ENCODE peak calls at places on chromosomes 7 and 10, in six cellular contexts. One of them, this sample, is unnamed.

GRCh38 chr7:101162551-101163280 is 2.7 kb downstream of the VGF start:
- DNase-seq in heart left ventricle: peak
- DNase-seq in IMR-90: peak
- DNase-seq in transverse colon: peak
- DNase-seq in tibial nerve: no peak
- DNase-seq in A549: no peak
- DNase-seq in this sample: peak

GRCh38 chr10:45404087-45404769 is 30.2 kb downstream of the ALOX5 start:
- DNase-seq in A549: no peak
- DNase-seq in tibial nerve: no peak
- DNase-seq in IMR-90: no peak
- DNase-seq in heart left ventricle: no peak
- DNase-seq in transverse colon: no peak
- DNase-seq in this sample: no peak

GRCh38 chr7:69232445-69233376 is 365.6 kb upstream of the AUTS2 start:
- DNase-seq in A549: no peak
- DNase-seq in heart left ventricle: no peak
- DNase-seq in IMR-90: no peak
- DNase-seq in transverse colon: no peak
- DNase-seq in tibial nerve: no peak
- DNase-seq in this sample: no peak

GRCh38 chr7:51774178-51774577 is 457.6 kb upstream of the COBL start:
- DNase-seq in A549: no peak
- DNase-seq in heart left ventricle: no peak
- DNase-seq in tibial nerve: no peak
- DNase-seq in IMR-90: no peak
- DNase-seq in transverse colon: no peak
- DNase-seq in this sample: no peak

GRCh38 chr7:100867040-100867795 is at the start of gene TRIP6:
- DNase-seq in heart left ventricle: peak
- DNase-seq in A549: peak
- DNase-seq in transverse colon: peak
- DNase-seq in tibial nerve: peak
- DNase-seq in IMR-90: peak
- DNase-seq in this sample: peak

GRCh38 chr10:77909755-77910375 is 16.7 kb downstream of the DLG5 start:
- DNase-seq in tibial nerve: no peak
- DNase-seq in A549: peak
- DNase-seq in IMR-90: peak
- DNase-seq in heart left ventricle: no peak
- DNase-seq in transverse colon: peak
- DNase-seq in this sample: no peak

GRCh38 chr10:112967200-112967599 is 17.2 kb downstream of the TCF7L2 start:
- DNase-seq in A549: no peak
- DNase-seq in transverse colon: no peak
- DNase-seq in tibial nerve: no peak
- DNase-seq in IMR-90: peak
- DNase-seq in heart left ventricle: no peak
- DNase-seq in this sample: no peak

GRCh38 chr7:44769381-44770209 is 20.9 kb downstream of the ZMIZ2 start:
- DNase-seq in heart left ventricle: no peak
- DNase-seq in transverse colon: peak
- DNase-seq in tibial nerve: no peak
- DNase-seq in IMR-90: peak
- DNase-seq in A549: no peak
- DNase-seq in this sample: no peak

GRCh38 chr10:3874988-3875841 is 90.2 kb upstream of the KLF6 start:
- DNase-seq in tibial nerve: no peak
- DNase-seq in heart left ventricle: no peak
- DNase-seq in transverse colon: peak
- DNase-seq in A549: no peak
- DNase-seq in IMR-90: no peak
- DNase-seq in this sample: no peak

GRCh38 chr10:11863353-11864105 is 40.4 kb downstream of the PROSER2 start:
- DNase-seq in transverse colon: no peak
- DNase-seq in heart left ventricle: no peak
- DNase-seq in A549: no peak
- DNase-seq in tibial nerve: no peak
- DNase-seq in IMR-90: no peak
- DNase-seq in this sample: no peak

GRCh38 chr7:45446195-45446944 is 127.8 kb upstream of the ADCY1 start:
- DNase-seq in heart left ventricle: no peak
- DNase-seq in A549: no peak
- DNase-seq in tibial nerve: no peak
- DNase-seq in transverse colon: no peak
- DNase-seq in IMR-90: no peak
- DNase-seq in this sample: no peak

GRCh38 chr10:50619882-50620281 is 3.9 kb downstream of the SGMS1 start:
- DNase-seq in transverse colon: no peak
- DNase-seq in tibial nerve: no peak
- DNase-seq in heart left ventricle: no peak
- DNase-seq in A549: no peak
- DNase-seq in IMR-90: no peak
- DNase-seq in this sample: no peak

GRCh38 chr7:31100445-31100844 is 48.3 kb downstream of the ADCYAP1R1 start:
- DNase-seq in A549: no peak
- DNase-seq in heart left ventricle: no peak
- DNase-seq in transverse colon: no peak
- DNase-seq in tibial nerve: no peak
- DNase-seq in IMR-90: peak
- DNase-seq in this sample: no peak

GRCh38 chr7:66301737-66302136 is 96.6 kb downstream of the TPST1 start:
- DNase-seq in transverse colon: no peak
- DNase-seq in tibial nerve: no peak
- DNase-seq in A549: no peak
- DNase-seq in heart left ventricle: no peak
- DNase-seq in IMR-90: no peak
- DNase-seq in this sample: no peak

GRCh38 chr7:150372271-150373048 is 3.8 kb downstream of the REPIN1 start:
- DNase-seq in heart left ventricle: no peak
- DNase-seq in IMR-90: no peak
- DNase-seq in transverse colon: peak
- DNase-seq in tibial nerve: no peak
- DNase-seq in A549: no peak
- DNase-seq in this sample: no peak

GRCh38 chr10:132592790-132593788 is 55.5 kb downstream of the INPP5A start:
- DNase-seq in tibial nerve: no peak
- DNase-seq in transverse colon: peak
- DNase-seq in IMR-90: no peak
- DNase-seq in heart left ventricle: no peak
- DNase-seq in A549: no peak
- DNase-seq in this sample: no peak

GRCh38 chr10:86943316-86944030 is 13.9 kb downstream of the MMRN2 start:
- DNase-seq in A549: no peak
- DNase-seq in heart left ventricle: no peak
- DNase-seq in tibial nerve: no peak
- DNase-seq in transverse colon: no peak
- DNase-seq in IMR-90: no peak
- DNase-seq in this sample: no peak

GRCh38 chr10:126583507-126584200 is 86.8 kb downstream of the C10orf90 start:
- DNase-seq in A549: no peak
- DNase-seq in transverse colon: no peak
- DNase-seq in IMR-90: no peak
- DNase-seq in tibial nerve: no peak
- DNase-seq in heart left ventricle: no peak
- DNase-seq in this sample: no peak

GRCh38 chr7:10940748-10941358 is 32.8 kb upstream of the PHF14 start:
- DNase-seq in heart left ventricle: no peak
- DNase-seq in transverse colon: peak
- DNase-seq in A549: peak
- DNase-seq in IMR-90: no peak
- DNase-seq in tibial nerve: no peak
- DNase-seq in this sample: no peak

GRCh38 chr10:79400567-79401004 is 44.8 kb downstream of the ZCCHC24 start:
- DNase-seq in heart left ventricle: no peak
- DNase-seq in transverse colon: peak
- DNase-seq in A549: peak
- DNase-seq in IMR-90: no peak
- DNase-seq in tibial nerve: no peak
- DNase-seq in this sample: peak

GRCh38 chr10:132904169-132904813 is 38.1 kb downstream of the CFAP46 start:
- DNase-seq in transverse colon: no peak
- DNase-seq in tibial nerve: no peak
- DNase-seq in heart left ventricle: peak
- DNase-seq in A549: peak
- DNase-seq in IMR-90: peak
- DNase-seq in this sample: peak

GRCh38 chr10:17787087-17787942 is 21.8 kb upstream of the MRC1 start:
- DNase-seq in transverse colon: no peak
- DNase-seq in heart left ventricle: no peak
- DNase-seq in tibial nerve: no peak
- DNase-seq in IMR-90: peak
- DNase-seq in A549: no peak
- DNase-seq in this sample: no peak

GRCh38 chr10:36178616-36179015 is 536.5 kb upstream of the FZD8 start:
- DNase-seq in tibial nerve: no peak
- DNase-seq in IMR-90: no peak
- DNase-seq in transverse colon: no peak
- DNase-seq in heart left ventricle: no peak
- DNase-seq in A549: no peak
- DNase-seq in this sample: no peak

GRCh38 chr10:119138341-119139306 is 26.9 kb downstream of the SFXN4 start:
- DNase-seq in IMR-90: no peak
- DNase-seq in A549: no peak
- DNase-seq in tibial nerve: no peak
- DNase-seq in transverse colon: no peak
- DNase-seq in heart left ventricle: no peak
- DNase-seq in this sample: no peak

GRCh38 chr10:119296703-119297102 is 89.3 kb downstream of the GRK5 start:
- DNase-seq in tibial nerve: no peak
- DNase-seq in IMR-90: peak
- DNase-seq in A549: no peak
- DNase-seq in transverse colon: no peak
- DNase-seq in heart left ventricle: peak
- DNase-seq in this sample: no peak

GRCh38 chr10:91190876-91191580 is 29.4 kb upstream of the PCGF5 start:
- DNase-seq in A549: no peak
- DNase-seq in tibial nerve: no peak
- DNase-seq in heart left ventricle: no peak
- DNase-seq in IMR-90: peak
- DNase-seq in transverse colon: no peak
- DNase-seq in this sample: no peak

GRCh38 chr10:51023611-51024010 is 50.7 kb upstream of the PRKG1 start:
- DNase-seq in IMR-90: peak
- DNase-seq in heart left ventricle: no peak
- DNase-seq in A549: no peak
- DNase-seq in tibial nerve: no peak
- DNase-seq in transverse colon: no peak
- DNase-seq in this sample: no peak

GRCh38 chr7:133109816-133110215 is 27.9 kb upstream of the CHCHD3 start:
- DNase-seq in tibial nerve: no peak
- DNase-seq in A549: no peak
- DNase-seq in IMR-90: no peak
- DNase-seq in transverse colon: no peak
- DNase-seq in heart left ventricle: no peak
- DNase-seq in this sample: no peak

GRCh38 chr7:135183478-135183877 is 13.0 kb upstream of the CYREN start:
- DNase-seq in A549: no peak
- DNase-seq in IMR-90: no peak
- DNase-seq in heart left ventricle: no peak
- DNase-seq in transverse colon: no peak
- DNase-seq in tibial nerve: no peak
- DNase-seq in this sample: no peak
- H3K27ac ChIP-seq in A549: no peak
- H3K27ac ChIP-seq in IMR-90: no peak
- H3K27ac ChIP-seq in heart left ventricle: no peak
- H3K27ac ChIP-seq in transverse colon: no peak
- H3K27ac ChIP-seq in tibial nerve: no peak
- H3K27ac ChIP-seq in this sample: no peak

GRCh38 chr10:73167557-73168485 is at the start of the genes ECD and FAM149B1:
- DNase-seq in A549: peak
- DNase-seq in tibial nerve: peak
- DNase-seq in transverse colon: peak
- DNase-seq in IMR-90: peak
- DNase-seq in heart left ventricle: peak
- DNase-seq in this sample: peak
- TF ChIP-seq POLR2A in A549: peak
- TF ChIP-seq POLR2A in tibial nerve: peak
- TF ChIP-seq POLR2A in transverse colon: peak
- TF ChIP-seq POLR2A in IMR-90: peak
- TF ChIP-seq POLR2A in heart left ventricle: peak
- TF ChIP-seq POLR2A in this sample: peak

DNA sequence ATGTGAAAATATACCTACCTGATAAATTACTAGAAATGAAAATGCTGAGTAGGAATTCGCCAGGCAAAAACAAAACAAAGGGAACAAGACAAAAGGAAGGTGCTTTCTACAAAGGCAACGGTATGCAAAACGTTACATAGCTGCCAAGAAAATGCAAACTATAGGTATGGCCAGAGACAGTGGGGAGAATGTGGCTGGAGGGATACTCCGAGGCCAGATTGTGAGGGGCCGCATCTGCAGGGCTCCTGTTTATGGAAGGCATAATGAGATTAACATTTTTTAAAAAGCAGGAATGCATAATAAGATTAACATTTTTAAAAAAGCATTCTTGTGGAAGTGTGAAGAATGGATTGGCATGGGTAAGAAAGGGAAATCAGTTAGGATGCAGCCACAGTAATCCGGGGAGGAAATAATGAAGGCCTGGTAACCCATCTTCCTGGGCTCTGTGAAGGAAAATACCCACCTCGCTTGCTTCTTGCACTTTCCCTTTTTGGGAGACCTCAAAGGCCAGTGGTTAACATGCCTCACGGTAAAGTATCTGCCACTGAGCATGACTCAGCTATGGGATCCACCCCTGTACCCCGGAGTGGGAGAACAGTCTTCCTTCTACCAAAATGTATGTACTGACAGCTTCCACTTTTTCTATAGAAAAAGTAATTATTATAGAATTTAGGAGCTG is 145.8 kb upstream of the LRRN3 start:
- DNase-seq in A549: no peak
- DNase-seq in IMR-90: no peak
- DNase-seq in tibial nerve: no peak
- DNase-seq in heart left ventricle: no peak
- DNase-seq in transverse colon: no peak
- DNase-seq in this sample: no peak
- H3K27ac ChIP-seq in A549: no peak
- H3K27ac ChIP-seq in IMR-90: no peak
- H3K27ac ChIP-seq in tibial nerve: no peak
- H3K27ac ChIP-seq in heart left ventricle: no peak
- H3K27ac ChIP-seq in transverse colon: no peak
- H3K27ac ChIP-seq in this sample: no peak

GRCh38 chr10:110209399-110209925 is 2.1 kb downstream of the MXI1 start:
- DNase-seq in heart left ventricle: peak
- DNase-seq in transverse colon: peak
- DNase-seq in A549: peak
- DNase-seq in IMR-90: peak
- DNase-seq in tibial nerve: no peak
- DNase-seq in this sample: peak

GRCh38 chr10:110212119-110213006 is 5.0 kb downstream of the MXI1 start:
- DNase-seq in transverse colon: peak
- DNase-seq in tibial nerve: no peak
- DNase-seq in heart left ventricle: peak
- DNase-seq in A549: no peak
- DNase-seq in IMR-90: no peak
- DNase-seq in this sample: peak

GRCh38 chr10:110211455-110211843 is 4.0 kb downstream of the MXI1 start:
- DNase-seq in heart left ventricle: no peak
- DNase-seq in tibial nerve: no peak
- DNase-seq in transverse colon: no peak
- DNase-seq in IMR-90: no peak
- DNase-seq in A549: no peak
- DNase-seq in this sample: no peak

GRCh38 chr10:110209926-110210662 is 2.7 kb downstream of the MXI1 start:
- DNase-seq in heart left ventricle: peak
- DNase-seq in transverse colon: peak
- DNase-seq in tibial nerve: peak
- DNase-seq in A549: peak
- DNase-seq in IMR-90: peak
- DNase-seq in this sample: no peak

GRCh38 chr10:110210663-110211454 is 3.5 kb downstream of the MXI1 start:
- DNase-seq in transverse colon: peak
- DNase-seq in tibial nerve: peak
- DNase-seq in IMR-90: peak
- DNase-seq in heart left ventricle: peak
- DNase-seq in A549: peak
- DNase-seq in this sample: peak
- TF ChIP-seq POLR2A in transverse colon: peak
- TF ChIP-seq POLR2A in tibial nerve: peak
- TF ChIP-seq POLR2A in IMR-90: no peak
- TF ChIP-seq POLR2A in heart left ventricle: no peak
- TF ChIP-seq POLR2A in A549: no peak
- TF ChIP-seq POLR2A in this sample: peak

This sample was measured in testis.